ENCODE peak calls at places on chromosomes 5 and 9, in eight cellular contexts. C is brain microvascular endothelial cell, S is ovary, D is ascending aorta, K is left ventricle myocardium inferior, P is upper lobe of left lung, J is neural crest cell, Y is bronchial epithelial cell. B is an unnamed sample.

GRCh38 chr5:61449756-61450155 is 117.7 kb downstream of the ZSWIM6 start:
- DNase-seq in P (no peak), S (no peak), K (no peak), Y (peak), D (no peak), C (no peak), J (no peak), B (no peak)

GRCh38 chr5:175032741-175033151 is 308.4 kb downstream of the MSX2 start:
- DNase-seq in Y (no peak), P (peak), J (no peak), S (no peak), K (no peak), D (no peak), C (no peak), B (no peak)

GRCh38 chr5:8845316-8845715 is 700.6 kb downstream of the SEMA5A start:
- DNase-seq in S (no peak), Y (peak), K (no peak), C (peak), J (no peak), P (no peak), D (no peak), B (no peak)

GRCh38 chr9:88590558-88591146 is 55.7 kb downstream of the NXNL2 start:
- DNase-seq in C (no peak), K (no peak), S (no peak), Y (no peak), J (no peak), P (peak), D (no peak), B (no peak)

GRCh38 chr9:112711050-112711689 is 6.7 kb downstream of the INIP start:
- DNase-seq in J (no peak), Y (peak), S (peak), C (peak), K (no peak), P (no peak), D (no peak), B (no peak)

GRCh38 chr9:21110708-21111576 is 30.7 kb downstream of the IFNW1 start:
- DNase-seq in K (no peak), C (peak), P (no peak), D (no peak), S (no peak), Y (peak), J (peak), B (no peak)

GRCh38 chr5:72394688-72395087 is 74.5 kb downstream of the PTCD2 start:
- DNase-seq in P (no peak), C (no peak), J (no peak), K (no peak), S (no peak), D (no peak), Y (no peak), B (no peak)

GRCh38 chr9:98484218-98484617 is 224.5 kb downstream of the GABBR2 start:
- DNase-seq in Y (no peak), K (no peak), C (no peak), J (no peak), P (no peak), S (no peak), D (no peak), B (no peak)

GRCh38 chr5:151093476-151093889 is 12.6 kb upstream of the TNIP1 start:
- DNase-seq in J (no peak), Y (peak), P (no peak), C (peak), D (no peak), S (no peak), K (no peak), B (no peak)

GRCh38 chr9:91048739-91049138 is 247.1 kb downstream of the SYK start:
- DNase-seq in K (no peak), Y (no peak), C (no peak), J (no peak), D (no peak), S (no peak), P (no peak), B (peak)

GRCh38 chr5:22678886-22679285 is 174.3 kb downstream of the CDH12 start:
- DNase-seq in Y (peak), K (no peak), P (no peak), C (no peak), D (no peak), J (no peak), S (no peak), B (no peak)

GRCh38 chr9:105341784-105342183 is 97.3 kb downstream of the SLC44A1 start:
- DNase-seq in K (no peak), D (no peak), C (no peak), Y (no peak), J (no peak), P (no peak), S (no peak), B (no peak)

GRCh38 chr9:81543695-81544094 is 145.7 kb downstream of the TLE1 start:
- DNase-seq in P (no peak), D (no peak), K (no peak), S (no peak), C (no peak), Y (no peak), J (no peak), B (no peak)

GRCh38 chr9:74951725-74952151 is 974 bp downstream of the C9orf40 start:
- DNase-seq in J (peak), Y (peak), C (peak), S (peak), K (peak), D (no peak), P (peak), B (no peak)

GRCh38 chr9:127634698-127635097 is 22.6 kb downstream of the STXBP1 start:
- DNase-seq in S (no peak), P (no peak), J (no peak), C (no peak), Y (no peak), K (no peak), D (no peak), B (no peak)

GRCh38 chr9:91844170-91844569 is 105.9 kb downstream of the ROR2 start:
- DNase-seq in S (peak), D (no peak), P (no peak), Y (no peak), K (peak), C (no peak), J (no peak), B (peak)

GRCh38 chr9:124054671-124055212 is 43.2 kb downstream of the LHX2 start:
- DNase-seq in Y (peak), C (peak), J (no peak), D (no peak), P (no peak), K (no peak), S (no peak), B (no peak)

GRCh38 chr9:127388037-127388855 is 8.7 kb upstream of the SLC2A8 start:
- DNase-seq in S (no peak), C (peak), K (peak), J (no peak), P (no peak), Y (peak), D (no peak), B (no peak)

GRCh38 chr9:134839441-134840125 is 41.0 kb upstream of the FCN2 start:
- DNase-seq in C (no peak), P (peak), Y (no peak), J (no peak), S (no peak), D (no peak), K (no peak), B (no peak)

GRCh38 chr5:150763023-150763793 is 4.4 kb upstream of the DCTN4 start:
- DNase-seq in P (no peak), J (no peak), Y (peak), D (no peak), K (peak), S (peak), C (peak), B (no peak)

GRCh38 chr9:95305770-95306492 is 11.6 kb downstream of the FANCC start:
- DNase-seq in P (no peak), S (no peak), C (no peak), D (no peak), Y (no peak), K (no peak), J (no peak), B (no peak)

DNA sequence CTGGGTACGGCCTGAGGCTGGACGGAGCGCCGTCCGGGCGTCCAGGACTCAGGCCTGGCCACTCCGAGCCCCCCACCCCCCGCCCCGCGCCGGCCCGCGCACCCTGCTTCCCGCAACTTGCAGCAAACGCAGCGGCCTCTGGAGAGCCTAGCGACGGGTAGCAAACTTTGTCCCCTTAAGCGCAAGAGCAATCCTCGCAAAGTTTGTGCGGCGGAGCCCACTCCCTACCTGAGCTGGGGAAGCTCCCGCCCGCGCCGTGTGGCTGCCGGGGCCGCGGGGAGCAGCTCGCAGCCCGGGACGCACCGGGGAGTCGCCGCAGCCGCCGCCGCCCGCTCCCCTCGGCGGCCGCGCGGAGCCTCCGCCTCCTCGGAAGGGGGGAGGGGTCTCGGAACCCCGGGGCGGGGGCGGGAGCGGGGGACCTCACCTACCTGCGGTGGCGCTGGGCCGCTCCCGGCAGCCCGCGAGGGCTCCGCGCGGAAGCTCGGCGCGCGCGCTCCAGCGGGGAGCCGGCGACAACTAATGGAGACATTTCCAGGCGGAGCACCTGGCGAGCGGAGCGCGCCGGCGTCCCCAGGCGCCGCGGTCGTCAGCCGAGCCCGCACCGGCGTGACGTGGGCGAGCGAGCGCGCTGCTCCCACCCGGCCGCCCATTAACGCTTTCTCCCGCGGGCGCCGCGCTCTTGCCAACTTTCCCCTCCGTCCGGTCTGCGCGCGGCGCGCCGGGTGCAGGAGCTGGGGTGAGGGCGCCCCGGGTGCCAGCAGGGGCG is 4.1 kb upstream of the IRX4 start:
- DNase-seq in K (no peak), Y (no peak), P (no peak), D (no peak), C (no peak), S (no peak), J (no peak), B (no peak)
- TF ChIP-seq CTCF in K (peak), Y (no peak), P (no peak), D (no peak), C (no peak), S (no peak), J (no peak), B (no peak)

GRCh38 chr5:127723571-127723970 is 20.4 kb downstream of the CCDC192 start:
- DNase-seq in Y (peak), S (no peak), K (peak), J (no peak), D (no peak), C (peak), P (no peak), B (no peak)
- TF ChIP-seq CTCF in Y (no peak), S (no peak), K (no peak), J (no peak), D (no peak), C (no peak), P (no peak), B (no peak)

GRCh38 chr9:120336753-120337090 is 243.2 kb downstream of the CDK5RAP2 start:
- DNase-seq in P (peak), C (no peak), J (no peak), K (no peak), Y (no peak), D (no peak), S (no peak), B (no peak)
- TF ChIP-seq CTCF in P (no peak), C (no peak), J (no peak), K (no peak), Y (no peak), D (no peak), S (no peak), B (no peak)

GRCh38 chr9:9337129-9337528 is 1275.7 kb downstream of the PTPRD start:
- DNase-seq in J (no peak), C (no peak), P (no peak), D (no peak), Y (no peak), K (no peak), S (no peak), B (no peak)
- TF ChIP-seq CTCF in J (no peak), C (no peak), P (no peak), D (no peak), Y (no peak), K (no peak), S (no peak), B (no peak)

DNA sequence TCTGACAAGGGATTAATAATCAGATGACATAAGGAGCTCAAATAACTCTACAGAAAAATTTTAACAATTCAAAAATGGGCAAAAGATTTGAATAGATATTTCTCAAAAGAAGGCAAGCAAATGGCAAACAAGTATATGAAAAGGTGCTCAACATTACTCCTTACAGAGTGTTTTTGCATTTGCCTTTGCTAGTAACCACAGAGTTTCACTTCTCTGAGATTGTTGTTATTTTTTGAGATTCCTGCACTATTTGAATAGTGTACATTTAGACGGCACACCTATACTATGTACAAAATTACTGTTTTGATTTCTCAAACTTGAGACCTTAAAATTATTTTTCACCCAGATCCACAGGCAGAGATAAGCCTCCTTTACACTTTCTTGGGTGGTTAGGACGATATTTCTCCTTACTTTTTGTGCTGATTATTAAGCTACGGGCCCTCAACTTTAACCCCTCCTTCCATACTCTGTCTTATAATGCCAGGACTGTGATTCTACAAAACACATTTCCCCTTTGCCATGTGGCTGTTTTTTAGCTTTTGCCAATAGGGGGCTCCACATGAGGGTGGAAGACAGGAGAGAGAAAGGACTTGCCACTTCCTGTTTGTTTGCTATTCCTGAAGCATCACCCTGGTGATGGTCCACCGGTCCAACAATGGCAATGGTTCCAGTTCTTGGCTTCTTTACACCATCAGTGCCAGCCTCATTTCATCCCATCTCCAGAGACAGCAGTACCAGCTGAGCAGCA is 65.0 kb upstream of the DAP start:
- DNase-seq in P (no peak), C (no peak), S (no peak), K (no peak), J (no peak), D (no peak), Y (no peak), B (no peak)
- TF ChIP-seq CTCF in P (no peak), C (peak), S (no peak), K (no peak), J (no peak), D (no peak), Y (no peak), B (no peak)

GRCh38 chr5:102498271-102499034 is at the start of gene SLCO6A1:
- DNase-seq in C (no peak), P (peak), S (no peak), D (no peak), Y (no peak), J (no peak), K (no peak), B (no peak)
- TF ChIP-seq CTCF in C (no peak), P (no peak), S (no peak), D (no peak), Y (no peak), J (no peak), K (no peak), B (no peak)

GRCh38 chr5:79201206-79201605 is 34.7 kb upstream of the JMY start:
- DNase-seq in J (no peak), D (no peak), K (no peak), P (no peak), C (no peak), S (no peak), Y (no peak), B (peak)

GRCh38 chr5:79205965-79206364 is 30.0 kb upstream of the JMY start:
- DNase-seq in J (no peak), Y (no peak), P (no peak), K (no peak), D (no peak), S (no peak), C (no peak), B (no peak)

GRCh38 chr5:79202076-79202475 is 33.9 kb upstream of the JMY start:
- DNase-seq in J (no peak), D (no peak), Y (peak), P (no peak), S (no peak), K (no peak), C (peak), B (no peak)

GRCh38 chr5:79206541-79206940 is 29.4 kb upstream of the JMY start:
- DNase-seq in K (no peak), Y (no peak), D (no peak), J (no peak), S (no peak), C (no peak), P (no peak), B (no peak)

GRCh38 chr5:79200573-79201183 is 35.3 kb upstream of the JMY start:
- DNase-seq in J (no peak), C (peak), P (no peak), K (no peak), S (no peak), D (no peak), Y (no peak), B (no peak)
- TF ChIP-seq CTCF in J (peak), C (peak), P (no peak), K (peak), S (peak), D (peak), Y (peak), B (peak)

GRCh38 chr5:118554241-118554640 is 434.1 kb downstream of the DTWD2 start:
- DNase-seq in C (no peak), D (no peak), J (no peak), K (no peak), Y (no peak), P (no peak), S (no peak), B (no peak)

GRCh38 chr5:118553662-118554061 is 434.7 kb downstream of the DTWD2 start:
- DNase-seq in J (no peak), P (no peak), K (peak), C (peak), Y (no peak), S (peak), D (peak), B (no peak)

GRCh38 chr5:118548761-118549160 is 439.6 kb downstream of the DTWD2 start:
- DNase-seq in P (no peak), Y (peak), S (no peak), D (no peak), J (no peak), C (peak), K (no peak), B (no peak)

GRCh38 chr5:118552731-118553360 is 435.5 kb downstream of the DTWD2 start:
- DNase-seq in J (no peak), K (no peak), Y (no peak), S (no peak), P (no peak), C (no peak), D (no peak), B (no peak)

DNA sequence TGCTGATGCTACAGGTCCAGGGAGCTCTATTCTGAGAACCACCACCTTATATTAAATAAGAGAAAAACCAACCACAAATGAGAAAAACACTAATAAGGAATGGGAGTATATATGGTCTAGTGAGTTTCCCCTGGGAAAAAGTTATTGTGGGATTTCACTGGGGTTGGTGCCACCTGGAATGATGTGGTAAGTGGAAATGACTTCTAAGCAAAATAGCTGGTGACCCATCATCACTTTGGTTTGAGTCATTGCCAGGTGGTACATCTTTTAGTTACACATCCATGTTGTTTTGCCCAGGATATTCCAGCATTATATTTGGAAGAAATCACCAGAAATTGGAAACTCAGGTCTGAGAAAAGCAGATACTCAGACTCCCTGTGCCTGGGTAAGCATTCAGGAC is 437.3 kb downstream of the DTWD2 start:
- DNase-seq in Y (no peak), C (no peak), S (no peak), P (no peak), J (no peak), K (no peak), D (no peak), B (no peak)
- TF ChIP-seq CTCF in Y (no peak), C (no peak), S (no peak), P (no peak), J (no peak), K (no peak), D (no peak), B (no peak)

DNA sequence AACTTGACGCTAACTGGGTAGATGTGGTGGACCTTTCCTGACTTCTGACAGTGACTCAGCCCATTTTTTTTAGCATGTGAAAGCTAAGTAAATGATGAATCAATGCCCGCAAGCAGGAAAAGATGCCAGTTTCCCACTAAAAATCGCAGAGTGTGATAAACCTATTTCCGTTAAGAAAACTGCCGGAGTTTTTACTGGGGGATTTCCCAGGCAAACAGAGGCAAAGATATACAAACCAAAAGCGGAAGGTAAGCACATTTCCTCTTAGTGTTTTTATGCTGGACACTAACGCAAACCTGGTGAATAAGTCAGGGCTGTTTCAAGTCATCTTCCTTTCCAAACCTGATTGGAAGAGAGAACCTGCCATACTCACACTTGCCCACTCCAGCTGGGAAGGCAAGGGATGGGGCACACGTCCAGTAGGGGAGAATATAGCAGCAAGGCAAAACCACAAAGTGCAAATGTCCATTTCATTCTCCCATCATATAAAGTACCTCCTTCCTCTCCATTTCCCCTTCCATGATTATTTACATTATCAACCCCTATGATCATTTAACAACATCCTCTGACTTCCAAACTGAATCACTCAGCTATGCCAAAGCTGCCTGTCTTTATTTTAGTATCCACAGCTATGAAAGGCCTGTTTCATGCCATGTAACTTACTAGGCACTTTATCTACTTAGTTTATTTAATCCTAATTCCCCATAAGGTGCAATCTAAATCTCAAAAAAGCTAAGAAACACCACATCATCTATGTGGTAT is 349.8 kb upstream of the RFX3 start:
- DNase-seq in Y (peak), S (no peak), P (no peak), J (no peak), D (no peak), K (no peak), C (peak), B (no peak)
- TF ChIP-seq CTCF in Y (no peak), S (no peak), P (no peak), J (no peak), D (no peak), K (no peak), C (no peak), B (no peak)

GRCh38 chr9:38017149-38017884 is 51.7 kb downstream of the SHB start:
- DNase-seq in C (peak), Y (peak), K (peak), D (no peak), J (peak), S (no peak), P (peak), B (no peak)
- TF ChIP-seq CTCF in C (peak), Y (peak), K (peak), D (peak), J (peak), S (no peak), P (peak), B (peak)

B was measured in type B pancreatic cell.